ENCODE peak calls at places on chromosomes 11 and 22, in six cellular contexts. F is Caco-2, K is GM23338, X is HCT116, Z is upper lobe of left lung, O is H9. Y is an unnamed sample. For H3K4me1, the result is how much of the 10 kb centered on the place peaks cover.

GRCh38 chr11:117950999-117951961 is 22.1 kb upstream of the TMPRSS13 start:
- DNase-seq in O (no peak), F (no peak), X (no peak), K (no peak), Z (peak), Y (no peak)

GRCh38 chr22:40070701-40071100 is 75.9 kb downstream of the FAM83F start:
- DNase-seq in F (no peak), O (no peak), X (no peak), K (no peak), Z (no peak), Y (no peak)

GRCh38 chr11:76561245-76561644 is 109.3 kb downstream of the LRRC32 start:
- DNase-seq in Z (no peak), K (no peak), O (no peak), F (no peak), X (no peak), Y (no peak)

GRCh38 chr22:49216579-49216978 is 611.1 kb downstream of the BRD1 start:
- DNase-seq in F (no peak), O (peak), X (no peak), K (no peak), Z (no peak), Y (peak)

GRCh38 chr11:12680246-12680939 is 6.2 kb downstream of the TEAD1 start:
- DNase-seq in F (no peak), O (peak), K (peak), Z (peak), X (no peak), Y (peak)

GRCh38 chr22:26564672-26565071 is 25.3 kb downstream of the TPST2 start:
- DNase-seq in K (no peak), O (no peak), Z (no peak), F (no peak), X (no peak), Y (no peak)

GRCh38 chr11:121933694-121934093 is 182.3 kb downstream of the BLID start:
- DNase-seq in F (no peak), X (no peak), K (no peak), Z (no peak), O (no peak), Y (no peak)

GRCh38 chr22:32183625-32184024 is 21.2 kb downstream of the RFPL2 start:
- DNase-seq in X (no peak), O (no peak), F (no peak), Z (no peak), K (no peak), Y (no peak)

GRCh38 chr22:23279781-23280180 is 99.5 kb downstream of the BCR start:
- DNase-seq in O (no peak), Z (no peak), K (no peak), F (no peak), X (no peak), Y (no peak)

GRCh38 chr11:84780689-84781293 is 846.4 kb downstream of the DLG2 start:
- DNase-seq in O (no peak), F (peak), X (peak), K (peak), Z (no peak), Y (no peak)

GRCh38 chr22:47012589-47013365 is 250.3 kb downstream of the TBC1D22A start:
- DNase-seq in K (peak), X (no peak), Z (no peak), O (no peak), F (peak), Y (peak)

GRCh38 chr11:100801225-100801999 is 114.3 kb downstream of the ARHGAP42 start:
- DNase-seq in F (no peak), X (no peak), O (no peak), Z (no peak), K (no peak), Y (no peak)

GRCh38 chr11:72848846-72849466 is 34.7 kb downstream of the ATG16L2 start:
- DNase-seq in Z (no peak), X (no peak), F (peak), O (peak), K (peak), Y (no peak)

GRCh38 chr11:95322546-95322945 is 91.5 kb upstream of the SESN3 start:
- DNase-seq in X (no peak), O (no peak), K (no peak), F (no peak), Z (no peak), Y (no peak)

GRCh38 chr11:62853279-62853965 is 14.0 kb upstream of the WDR74 start:
- DNase-seq in K (no peak), O (no peak), F (no peak), X (no peak), Z (no peak), Y (no peak)

GRCh38 chr11:70788247-70789022 is 390.1 kb downstream of the CTTN start:
- DNase-seq in K (no peak), F (no peak), O (no peak), Z (no peak), X (peak), Y (no peak)

GRCh38 chr11:112320668-112321067 is 60.0 kb upstream of the PLET1 start:
- DNase-seq in X (no peak), Z (no peak), O (no peak), F (no peak), K (no peak), Y (peak)

GRCh38 chr11:1749020-1749758 is 1.2 kb downstream of the IFITM10 start:
- DNase-seq in X (no peak), F (no peak), O (no peak), K (peak), Z (no peak), Y (no peak)

GRCh38 chr11:72012897-72013721 is 14.4 kb downstream of the IL18BP start:
- DNase-seq in X (no peak), F (no peak), O (no peak), K (no peak), Z (peak), Y (peak)

GRCh38 chr11:11476971-11477645 is 124.1 kb upstream of the CSNK2A3 start:
- DNase-seq in K (no peak), O (no peak), Z (no peak), F (no peak), X (no peak), Y (no peak)

GRCh38 chr22:44461083-44461375 is 37.0 kb downstream of the RTL6 start:
- DNase-seq in K (no peak), X (no peak), O (no peak), F (no peak), Z (no peak), Y (no peak)

GRCh38 chr11:78063440-78064181 is at the start of gene THRSP:
- DNase-seq in F (no peak), Z (peak), O (no peak), K (no peak), X (no peak), Y (no peak)

GRCh38 chr11:673866-674265 is 21.2 kb downstream of the DEAF1 start:
- DNase-seq in X (no peak), O (no peak), K (no peak), Z (no peak), F (no peak), Y (no peak)

GRCh38 chr22:42797021-42797420 is 60.1 kb downstream of the ARFGAP3 start:
- DNase-seq in X (no peak), Z (no peak), K (no peak), F (no peak), O (no peak), Y (peak)

GRCh38 chr11:102256251-102256650 is 61.0 kb upstream of the BIRC3 start:
- DNase-seq in K (no peak), X (no peak), Z (no peak), F (no peak), O (no peak), Y (no peak)

GRCh38 chr11:111977141-111978027 is 40.2 kb downstream of the DIXDC1 start:
- DNase-seq in X (no peak), F (peak), O (peak), Z (peak), K (peak), Y (peak)

GRCh38 chr22:50626314-50626855 is 1.6 kb downstream of the ARSA start:
- DNase-seq in O (peak), F (no peak), K (no peak), Z (peak), X (no peak), Y (peak)

GRCh38 chr11:55571828-55572227 is at the start of gene OR4C16:
- DNase-seq in Z (no peak), X (no peak), K (no peak), F (no peak), O (no peak), Y (no peak)

GRCh38 chr22:20242393-20243175 is 25.5 kb downstream of the RTN4R start:
- DNase-seq in K (no peak), F (no peak), O (no peak), Z (peak), X (no peak), Y (no peak)

GRCh38 chr11:34988294-34989255 is 72.2 kb downstream of the PDHX start:
- DNase-seq in X (no peak), K (no peak), O (no peak), Z (no peak), F (no peak), Y (no peak)

GRCh38 chr22:26922804-26923203 is 265.4 kb downstream of the MIAT start:
- DNase-seq in Z (no peak), X (no peak), K (peak), O (peak), F (peak), Y (no peak)

GRCh38 chr11:61087426-61088119 is 14.7 kb upstream of the CD5 start:
- DNase-seq in O (no peak), F (no peak), Z (no peak), K (no peak), X (no peak), Y (no peak)
- H3K4me1 ChIP-seq in O (under half), F (under half), Z (under half), K (under half), X (under half), Y (under half)

DNA sequence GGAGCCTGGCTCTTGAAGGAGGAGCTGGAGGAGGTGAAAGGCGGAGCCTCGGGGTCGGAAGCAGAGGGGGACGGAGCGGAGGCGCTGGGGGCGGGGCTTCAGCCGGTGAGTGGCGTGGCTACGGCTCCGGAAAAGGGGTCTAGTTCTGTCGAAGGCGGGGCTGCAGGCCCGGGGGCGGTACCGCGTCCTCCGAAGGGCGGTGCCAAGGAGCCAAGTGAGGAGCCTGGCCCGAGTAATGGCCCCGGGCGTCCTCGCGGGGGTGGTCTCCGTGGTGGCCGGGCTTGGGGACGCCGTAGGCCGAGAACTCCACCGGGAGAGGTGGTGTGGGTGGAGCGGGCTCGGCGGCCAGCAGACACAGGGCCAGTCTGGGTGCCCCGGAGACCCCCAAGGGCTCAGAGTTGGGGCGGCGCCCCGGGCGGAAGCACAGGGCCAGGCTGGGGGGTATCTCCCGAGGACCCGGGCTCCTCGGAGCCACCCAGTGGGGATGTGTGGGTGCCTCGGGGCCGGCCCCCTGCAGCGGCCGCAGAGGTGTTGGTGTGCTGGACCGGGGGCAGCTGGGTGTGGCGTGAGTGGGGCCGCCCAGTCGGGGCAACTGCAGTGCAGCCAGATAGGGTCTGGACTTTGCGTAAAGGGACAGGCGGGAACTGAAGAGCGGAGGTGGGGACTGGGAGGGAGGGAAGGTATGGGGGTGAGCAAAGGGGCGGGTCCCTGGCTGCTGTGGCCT is 697 bp downstream of the FKBP2 start:
- DNase-seq in X (peak), Z (peak), F (peak), K (peak), O (peak), Y (peak)
- H3K4me1 ChIP-seq in X (half or more), Z (half or more), F (under half), K (under half), O (under half), Y (half or more)

GRCh38 chr11:69320326-69320725 is 26.4 kb downstream of the MYEOV start:
- DNase-seq in Z (no peak), F (no peak), O (no peak), K (no peak), X (no peak), Y (peak)

GRCh38 chr11:69319255-69320106 is 25.5 kb downstream of the MYEOV start:
- DNase-seq in K (no peak), Z (no peak), X (no peak), F (no peak), O (no peak), Y (peak)

GRCh38 chr11:69325446-69325845 is 31.5 kb downstream of the MYEOV start:
- DNase-seq in K (no peak), O (peak), X (no peak), F (no peak), Z (no peak), Y (peak)

GRCh38 chr11:69320756-69321741 is 27.1 kb downstream of the MYEOV start:
- DNase-seq in K (no peak), O (no peak), F (no peak), Z (no peak), X (no peak), Y (peak)

GRCh38 chr11:69321877-69322350 is 28.0 kb downstream of the MYEOV start:
- DNase-seq in X (no peak), F (no peak), O (no peak), K (no peak), Z (no peak), Y (peak)
- H3K4me1 ChIP-seq in X (half or more), F (under half), O (under half), K (under half), Z (under half), Y (under half)

GRCh38 chr11:6443269-6444003 is 2.6 kb upstream of the HPX start:
- DNase-seq in K (peak), O (peak), F (peak), X (no peak), Z (peak), Y (peak)
- H3K4me1 ChIP-seq in K (under half), O (under half), F (under half), X (under half), Z (under half), Y (under half)